ENCODE peak calls at places on chromosomes 11 and 22, in eight cellular contexts. D, R, T, P, Y, Z, M and B are unnamed samples.

GRCh38 chr11:92739020-92739419 is 230.4 kb upstream of the MTNR1B start:
- DNase-seq in R (no peak), M (no peak), P (peak; percentile 16), D (no peak), Z (no peak), T (peak; percentile 29), Y (no peak), B (no peak)

GRCh38 chr11:82863209-82863608 is 37.0 kb downstream of the PRCP start:
- DNase-seq in Y (no peak), T (no peak), Z (no peak), M (no peak), P (no peak), R (no peak), D (no peak), B (no peak)

GRCh38 chr11:73141031-73141308 is 1.1 kb downstream of the FCHSD2 start:
- DNase-seq in D (peak; percentile 31), R (peak; percentile 8), Y (no peak), T (no peak), Z (peak; percentile 38), M (no peak), P (no peak), B (peak; percentile 26)

GRCh38 chr22:24728790-24729637 is 45.5 kb downstream of the PIWIL3 start:
- DNase-seq in Y (no peak), Z (no peak), P (peak; percentile 70), T (peak; percentile 74), R (no peak), D (no peak), M (peak; percentile 52), B (no peak)

GRCh38 chr11:10906521-10906920 is 48.7 kb upstream of the ZBED5 start:
- DNase-seq in R (no peak), Z (no peak), D (no peak), Y (no peak), P (peak; percentile 26), T (peak; percentile 56), M (no peak), B (no peak)

GRCh38 chr11:20126724-20127123 is 33.6 kb downstream of the DBX1 start:
- DNase-seq in M (no peak), T (no peak), Y (no peak), Z (no peak), P (no peak), R (no peak), D (no peak), B (no peak)

GRCh38 chr11:772429-773390 is 4.6 kb downstream of the GATD1 start:
- DNase-seq in D (no peak), R (no peak), M (peak; percentile 26), P (no peak), T (no peak), Y (no peak), Z (peak; percentile 31), B (peak; percentile 76)

GRCh38 chr22:36755316-36755715 is 20.6 kb downstream of the IFT27 start:
- DNase-seq in M (no peak), T (no peak), Y (no peak), D (no peak), Z (no peak), P (no peak), R (no peak), B (no peak)

GRCh38 chr11:12777208-12777874 is 103.1 kb downstream of the TEAD1 start:
- DNase-seq in D (no peak), P (peak; percentile 42), Z (no peak), T (peak; percentile 83), Y (no peak), R (no peak), M (no peak), B (no peak)

GRCh38 chr11:72430743-72431570 is 3.4 kb downstream of the CLPB start:
- DNase-seq in R (no peak), M (no peak), P (peak; percentile 33), D (no peak), Z (no peak), T (peak; percentile 59), Y (no peak), B (no peak)

GRCh38 chr11:112248216-112248615 is 12.4 kb downstream of the PLET1 start:
- DNase-seq in Y (no peak), T (peak; percentile 89), R (no peak), P (no peak), M (no peak), D (no peak), Z (no peak), B (no peak)

GRCh38 chr22:23437779-23438178 is 142.3 kb downstream of the IGLL1 start:
- DNase-seq in M (no peak), T (no peak), Y (no peak), D (no peak), Z (no peak), R (no peak), P (no peak), B (no peak)

GRCh38 chr11:109960831-109961230 is 132.4 kb upstream of the ZC3H12C start:
- DNase-seq in Y (peak; percentile 44), M (no peak), T (peak; percentile 79), Z (peak; percentile 58), R (peak; percentile 32), D (peak; percentile 35), P (peak; percentile 87), B (peak; percentile 74)

GRCh38 chr11:11973866-11974265 is 34.6 kb downstream of the DKK3 start:
- DNase-seq in R (no peak), M (no peak), P (no peak), D (no peak), Z (no peak), T (peak; percentile 16), Y (no peak), B (no peak)

GRCh38 chr11:3929689-3930088 is 74.2 kb downstream of the STIM1 start:
- DNase-seq in M (peak; percentile 37), R (no peak), Z (no peak), P (no peak), D (no peak), Y (no peak), T (no peak), B (no peak)

GRCh38 chr11:82546556-82547162 is 187.0 kb downstream of the FAM181B start:
- DNase-seq in Y (no peak), M (no peak), P (no peak), R (no peak), T (no peak), D (no peak), Z (no peak), B (no peak)

GRCh38 chr22:28015676-28016601 is 96.9 kb upstream of the PITPNB start:
- DNase-seq in Y (peak; percentile 4), Z (peak; percentile 13), M (peak; percentile 11), R (no peak), P (no peak), D (no peak), T (no peak), B (peak; percentile 6)

DNA sequence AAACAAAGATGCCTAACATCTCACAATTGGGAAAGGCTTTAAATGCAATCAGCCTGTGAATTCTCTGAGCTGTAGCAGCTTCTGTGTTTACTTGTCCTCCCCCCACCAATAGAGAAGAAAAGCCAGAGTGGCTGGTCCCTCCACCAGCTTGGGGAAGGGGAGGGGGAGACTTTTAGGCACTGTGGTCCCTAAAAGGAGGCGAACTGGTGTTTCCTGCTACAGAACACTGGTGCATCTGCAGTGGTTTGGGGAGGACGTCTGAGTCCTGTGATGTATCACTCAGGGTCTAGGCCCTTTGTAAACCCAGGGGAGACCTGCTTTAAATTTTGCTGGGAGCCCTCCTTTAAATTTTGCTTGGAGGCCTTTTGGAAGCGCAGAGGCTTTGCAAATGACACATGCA is 16.9 kb downstream of the TNRC6B start:
- DNase-seq in D (no peak), Z (no peak), T (no peak), P (no peak), M (no peak), Y (no peak), R (no peak), B (no peak)
- H3K27me3 ChIP-seq in D (no peaks in the 10 kb centered on the region), Z (no peaks in the 10 kb centered on the region), T (no peaks in the 10 kb centered on the region), P (no peaks in the 10 kb centered on the region), M (no peaks in the 10 kb centered on the region), Y (no peaks in the 10 kb centered on the region), R (no peaks in the 10 kb centered on the region), B (no peaks in the 10 kb centered on the region)

GRCh38 chr11:125381499-125381898 is 114.6 kb downstream of the FEZ1 start:
- DNase-seq in R (no peak), T (no peak), M (no peak), Z (no peak), D (no peak), Y (no peak), P (no peak), B (no peak)

GRCh38 chr11:125378596-125378995 is 117.5 kb downstream of the FEZ1 start:
- DNase-seq in M (no peak), Y (no peak), D (no peak), P (no peak), T (no peak), R (no peak), Z (no peak), B (no peak)

GRCh38 chr11:125382211-125382807 is 113.8 kb downstream of the FEZ1 start:
- DNase-seq in Y (no peak), D (no peak), M (no peak), R (no peak), P (no peak), T (no peak), Z (no peak), B (no peak)

GRCh38 chr11:125379565-125380343 is 116.3 kb downstream of the FEZ1 start:
- DNase-seq in R (no peak), M (no peak), P (no peak), D (no peak), T (no peak), Z (no peak), Y (no peak), B (peak; percentile 37)

GRCh38 chr11:125380756-125381445 is 115.2 kb downstream of the FEZ1 start:
- DNase-seq in D (no peak), Y (no peak), Z (no peak), P (no peak), R (no peak), T (no peak), M (no peak), B (no peak)
- H3K27me3 ChIP-seq in D (no peaks in the 10 kb centered on the region), Y (no peaks in the 10 kb centered on the region), Z (no peaks in the 10 kb centered on the region), P (no peaks in the 10 kb centered on the region), R (no peaks in the 10 kb centered on the region), T (peaks cover 6% of the 10 kb centered on the region), M (no peaks in the 10 kb centered on the region), B (no peaks in the 10 kb centered on the region)

GRCh38 chr22:46057762-46058420 is 80.9 kb upstream of the WNT7B start:
- DNase-seq in Y (peak; percentile 53), T (no peak), M (peak; percentile 51), P (no peak), R (no peak), D (peak; percentile 63), Z (no peak), B (peak; percentile 43)

GRCh38 chr22:46061124-46061410 is 84.1 kb upstream of the WNT7B start:
- DNase-seq in Y (no peak), R (no peak), T (no peak), P (no peak), D (no peak), M (no peak), Z (no peak), B (no peak)

GRCh38 chr22:46057206-46057605 is 80.2 kb upstream of the WNT7B start:
- DNase-seq in Y (peak; percentile 17), T (no peak), Z (no peak), P (no peak), D (no peak), R (no peak), M (peak; percentile 45), B (no peak)

GRCh38 chr22:46060292-46061123 is 83.5 kb upstream of the WNT7B start:
- DNase-seq in Z (no peak), M (no peak), P (no peak), Y (peak; percentile 13), R (no peak), T (no peak), D (no peak), B (no peak)

GRCh38 chr22:46058591-46059519 is 81.9 kb upstream of the WNT7B start:
- DNase-seq in Y (peak; percentile 12), T (no peak), Z (no peak), R (no peak), P (no peak), M (peak; percentile 37), D (no peak), B (peak; percentile 2)
- H3K27me3 ChIP-seq in Y (no peaks in the 10 kb centered on the region), T (no peaks in the 10 kb centered on the region), Z (no peaks in the 10 kb centered on the region), R (peaks cover 98% of the 10 kb centered on the region), P (no peaks in the 10 kb centered on the region), M (no peaks in the 10 kb centered on the region), D (no peaks in the 10 kb centered on the region), B (no peaks in the 10 kb centered on the region)

GRCh38 chr22:22045576-22046335 is 63.2 kb upstream of the TOP3B start:
- DNase-seq in T (no peak), Z (no peak), M (no peak), D (no peak), Y (no peak), P (no peak), R (no peak), B (no peak)
- H3K27me3 ChIP-seq in T (peaks cover 21% of the 10 kb centered on the region), Z (no peaks in the 10 kb centered on the region), M (peaks cover 12% of the 10 kb centered on the region), D (no peaks in the 10 kb centered on the region), Y (no peaks in the 10 kb centered on the region), P (peaks cover 26% of the 10 kb centered on the region), R (peaks cover 5% of the 10 kb centered on the region), B (no peaks in the 10 kb centered on the region)